ENCODE peak calls at places on chromosomes 13 and 19, in four cellular contexts. D is kidney epithelial cell, B is right lobe of liver, Q is lower lobe of right lung. Z is an unnamed sample.

GRCh38 chr19:6110360-6110977 is at the start of gene RFX2:
- DNase-seq in D (peak; percentile 82), B (peak; percentile 99), Q (peak; percentile 99), Z (peak; percentile 99)

GRCh38 chr19:55493052-55493649 is 4.9 kb downstream of the SSC5D start:
- DNase-seq in D (no peak), B (no peak), Q (no peak), Z (no peak)

GRCh38 chr13:32403108-32403507 is 24.8 kb downstream of the N4BP2L1 start:
- DNase-seq in B (no peak), Q (no peak), D (no peak), Z (no peak)

GRCh38 chr19:5293607-5294089 is 47.0 kb downstream of the PTPRS start:
- DNase-seq in Q (no peak), B (no peak), D (no peak), Z (no peak)

GRCh38 chr19:57887195-57887941 is 1.5 kb downstream of the ZNF814 start:
- DNase-seq in Q (no peak), D (no peak), B (no peak), Z (peak; percentile 31)

GRCh38 chr13:95355491-95355890 is 54.2 kb upstream of the ABCC4 start:
- DNase-seq in Q (no peak), B (no peak), D (peak; percentile 37), Z (no peak)

GRCh38 chr13:98571955-98572662 is 4.8 kb downstream of the STK24 start:
- DNase-seq in B (no peak), Q (no peak), D (no peak), Z (no peak)

GRCh38 chr13:97537110-97537509 is 103.1 kb downstream of the RAP2A start:
- DNase-seq in D (no peak), B (no peak), Q (no peak), Z (no peak)

GRCh38 chr13:112733112-112733511 is 43.3 kb downstream of the ATP11A start:
- DNase-seq in D (no peak), Q (no peak), B (no peak), Z (no peak)

GRCh38 chr13:81051873-81052272 is 710.9 kb upstream of the SPRY2 start:
- DNase-seq in Q (no peak), B (no peak), D (no peak), Z (no peak)

GRCh38 chr13:98495627-98496238 is 81.2 kb downstream of the STK24 start:
- DNase-seq in Q (no peak), B (peak; percentile 27), D (no peak), Z (no peak)

GRCh38 chr13:108595416-108596257 is 33.8 kb upstream of the MYO16 start:
- DNase-seq in Q (no peak), D (no peak), B (no peak), Z (no peak)

GRCh38 chr13:75512253-75512652 is 25.4 kb downstream of the COMMD6 start:
- DNase-seq in B (no peak), D (no peak), Q (no peak), Z (no peak)

GRCh38 chr13:93690139-93690538 is 463.5 kb downstream of the GPC6 start:
- DNase-seq in Q (no peak), B (no peak), D (no peak), Z (no peak)

GRCh38 chr19:18049390-18049789 is 37.3 kb downstream of the IL12RB1 start:
- DNase-seq in B (peak; percentile 98), D (no peak), Q (peak; percentile 88), Z (peak; percentile 91)

GRCh38 chr13:78977311-78977710 is 318.4 kb upstream of the OBI1 start:
- DNase-seq in B (no peak), Q (no peak), D (no peak), Z (no peak)

GRCh38 chr13:101572456-101572855 is 120.0 kb downstream of the ITGBL1 start:
- DNase-seq in B (no peak), Q (no peak), D (no peak), Z (no peak)

GRCh38 chr13:77518266-77518665 is 17.2 kb upstream of the SCEL start:
- DNase-seq in D (no peak), Q (no peak), B (no peak), Z (no peak)

GRCh38 chr19:3275068-3275582 is 50.7 kb downstream of the CELF5 start:
- DNase-seq in B (no peak), D (no peak), Q (no peak), Z (peak; percentile 37)

GRCh38 chr19:16355293-16356043 is 30.8 kb downstream of the KLF2 start:
- DNase-seq in Q (peak; percentile 66), B (no peak), D (no peak), Z (peak; percentile 69)

GRCh38 chr13:40149611-40150283 is 494.3 kb downstream of the COG6 start:
- DNase-seq in Q (no peak), D (peak; percentile 62), B (no peak), Z (no peak)

GRCh38 chr19:29549105-29550070 is 23.6 kb downstream of the VSTM2B start:
- DNase-seq in D (no peak), Q (no peak), B (no peak), Z (no peak)

GRCh38 chr13:46296920-46297319 is 85.2 kb downstream of the LRRC63 start:
- DNase-seq in B (no peak), Q (no peak), D (peak; percentile 23), Z (no peak)

GRCh38 chr13:100394005-100394695 is 194.4 kb downstream of the GGACT start:
- DNase-seq in B (no peak), Q (no peak), D (peak; percentile 28), Z (no peak)

GRCh38 chr13:26475176-26476110 is 82.0 kb upstream of the WASF3 start:
- DNase-seq in B (no peak), D (no peak), Q (no peak), Z (no peak)

GRCh38 chr19:10501971-10502523 is 1.1 kb downstream of the KEAP1 start:
- DNase-seq in D (no peak), B (peak; percentile 97), Q (peak; percentile 92), Z (peak; percentile 81)

GRCh38 chr13:59425211-59425721 is 738.5 kb downstream of the DIAPH3 start:
- DNase-seq in Q (no peak), B (no peak), D (no peak), Z (no peak)

GRCh38 chr19:19860756-19861390 is 4.8 kb upstream of the ZNF253 start:
- DNase-seq in Q (no peak), D (no peak), B (no peak), Z (peak; percentile 88)

GRCh38 chr19:10961073-10961762 is 388 bp downstream of the SMARCA4 start:
- DNase-seq in Q (peak; percentile 51), B (peak; percentile 44), D (no peak), Z (peak; percentile 53)

DNA sequence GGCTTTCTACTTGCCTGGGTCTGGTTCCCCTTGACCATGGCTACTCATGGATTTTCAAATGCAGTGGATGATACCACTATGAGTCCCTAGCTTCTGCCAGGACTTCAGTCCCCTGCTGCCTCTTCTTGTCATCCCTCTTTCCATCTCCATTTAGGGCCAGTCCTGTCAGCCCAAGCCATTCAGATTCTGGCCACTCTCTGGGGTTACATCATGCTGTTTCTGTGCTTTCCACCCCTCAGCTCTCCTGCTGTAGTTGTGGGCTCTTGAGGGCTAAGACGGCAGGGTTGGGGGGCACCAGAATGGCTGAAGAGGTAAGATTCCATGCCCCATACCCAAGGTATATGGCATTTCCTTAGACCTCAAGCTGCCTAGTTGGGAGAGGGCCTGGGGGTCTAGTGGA is 13.2 kb upstream of the ZNF492 start:
- DNase-seq in B (no peak), D (no peak), Q (no peak), Z (no peak)
- H3K27me3 ChIP-seq in B (no peaks in the 10 kb centered on the region), D (peaks cover 3% of the 10 kb centered on the region), Q (peaks cover 33% of the 10 kb centered on the region), Z (no peaks in the 10 kb centered on the region)

DNA sequence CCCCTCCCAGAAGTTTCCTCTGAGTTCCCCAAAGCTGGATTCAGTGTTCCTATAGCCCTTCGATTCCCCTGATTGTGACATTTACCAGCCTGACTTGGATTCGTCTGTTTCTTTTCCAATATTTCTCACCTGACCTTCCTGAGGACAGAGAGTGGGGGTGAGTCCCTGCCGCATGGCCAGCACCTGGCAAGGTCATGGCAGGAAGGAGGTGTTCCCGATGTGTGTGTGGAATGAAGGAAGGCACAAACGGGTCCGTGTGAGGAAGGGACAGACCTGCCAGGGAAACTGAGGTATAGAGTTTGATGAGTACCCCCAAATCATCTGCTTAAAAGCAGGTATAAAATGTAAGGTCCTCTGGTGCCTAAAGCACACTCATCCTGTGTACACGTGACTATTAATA is 3.3 kb downstream of the COL4A1 start:
- DNase-seq in Q (no peak), D (no peak), B (no peak), Z (no peak)
- H3K27me3 ChIP-seq in Q (peaks cover 23% of the 10 kb centered on the region), D (no peaks in the 10 kb centered on the region), B (no peaks in the 10 kb centered on the region), Z (no peaks in the 10 kb centered on the region)

GRCh38 chr19:1672769-1673644 is 20.6 kb upstream of the TCF3 start:
- DNase-seq in D (no peak), B (no peak), Q (no peak), Z (no peak)

GRCh38 chr19:1675633-1676350 is 23.4 kb upstream of the TCF3 start:
- DNase-seq in Q (no peak), D (no peak), B (peak; percentile 44), Z (peak; percentile 74)

GRCh38 chr19:1674293-1674679 is 21.9 kb upstream of the TCF3 start:
- DNase-seq in Q (no peak), B (peak; percentile 14), D (no peak), Z (no peak)

GRCh38 chr19:1672038-1672768 is 19.8 kb upstream of the TCF3 start:
- DNase-seq in B (peak; percentile 52), Q (peak; percentile 65), D (no peak), Z (peak; percentile 42)

DNA sequence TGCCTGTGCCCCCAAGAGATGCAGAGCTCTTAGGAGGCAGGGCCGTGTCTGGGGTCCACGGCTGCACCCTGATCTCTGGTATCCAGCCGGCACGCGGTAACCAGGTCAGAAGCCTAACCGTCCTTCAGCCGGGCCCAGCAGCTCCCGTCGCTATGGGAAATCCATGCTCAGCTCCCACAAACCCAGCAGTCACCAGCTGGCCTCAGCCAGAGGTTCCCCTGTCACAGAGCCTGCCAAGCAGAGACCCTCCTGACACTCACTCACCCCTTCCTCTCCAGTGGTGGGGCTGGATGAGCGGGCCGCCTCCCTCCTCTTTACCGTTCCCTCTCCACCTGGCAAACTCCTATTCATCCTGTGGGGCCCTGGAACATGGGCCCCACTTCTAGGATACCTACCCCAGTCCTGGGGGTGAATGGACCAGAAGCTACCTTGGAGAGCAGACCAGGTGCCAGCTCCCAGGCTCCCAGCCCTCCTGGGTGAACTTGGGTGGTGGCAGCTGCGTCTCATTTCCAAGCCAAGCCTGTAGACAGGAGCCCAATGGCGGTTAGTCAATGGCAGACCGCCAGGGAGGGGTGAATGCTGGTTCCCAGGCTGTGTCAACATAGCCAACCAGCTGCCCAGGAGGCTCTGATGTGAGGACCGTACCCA is 21.4 kb upstream of the TCF3 start:
- DNase-seq in Q (no peak), B (peak; percentile 21), D (no peak), Z (no peak)
- H3K27me3 ChIP-seq in Q (peaks cover 89% of the 10 kb centered on the region), B (no peaks in the 10 kb centered on the region), D (peaks cover 82% of the 10 kb centered on the region), Z (no peaks in the 10 kb centered on the region)

DNA sequence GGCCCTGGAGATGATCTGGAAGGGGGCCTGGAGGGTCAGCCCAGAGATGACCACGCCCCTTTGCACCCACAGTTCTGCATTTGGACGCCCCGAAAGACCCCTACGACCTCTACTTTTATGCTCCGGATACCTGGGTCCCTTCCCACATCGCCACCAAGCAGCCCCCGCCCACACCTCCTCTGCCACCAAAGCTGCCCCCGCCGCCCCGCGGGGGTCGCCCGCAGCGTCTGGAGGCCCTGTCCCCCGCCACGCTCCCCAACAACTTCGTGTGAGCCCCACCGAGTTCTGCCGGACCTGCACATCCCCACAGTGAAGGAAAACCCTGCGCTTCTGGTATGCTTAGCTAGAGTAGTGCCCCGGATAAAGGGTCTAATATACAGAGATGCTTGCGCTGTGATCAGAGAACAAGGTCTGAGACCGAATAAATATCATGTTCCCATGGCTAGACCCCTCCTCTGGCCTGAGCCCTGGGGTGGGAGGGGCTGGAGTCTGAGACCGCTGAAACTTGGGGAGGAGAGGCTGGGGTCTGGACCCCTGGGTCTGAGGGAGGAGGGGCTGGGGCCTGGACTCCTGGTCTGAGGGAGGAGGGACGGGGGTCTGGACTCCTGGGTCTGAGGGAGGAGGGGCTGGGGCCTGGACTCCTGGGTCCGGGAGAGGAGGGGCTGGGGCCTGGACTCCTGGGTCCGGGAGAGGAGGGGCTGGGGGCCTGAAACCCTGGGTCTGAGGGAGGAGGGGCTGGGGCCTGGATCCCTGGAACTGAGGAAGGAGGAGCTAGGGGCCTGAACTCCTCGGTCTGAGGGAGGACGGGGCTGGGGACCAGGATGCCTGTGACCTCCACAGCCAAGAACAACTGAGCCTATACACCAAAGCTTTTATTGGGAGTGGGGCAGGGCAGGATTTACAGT is 3.6 kb downstream of the GFY start:
- DNase-seq in B (no peak), Q (no peak), D (no peak), Z (no peak)
- H3K27me3 ChIP-seq in B (peaks cover 7% of the 10 kb centered on the region), Q (peaks cover 97% of the 10 kb centered on the region), D (peaks cover 98% of the 10 kb centered on the region), Z (peaks cover 4% of the 10 kb centered on the region)